ENCODE peak calls at places on chromosome 15, in eight cellular contexts. K is C1 segment of cervical spinal cord; Z is mucosa of gallbladder; Q is ovary; F is activated naive CD4-positive, alpha-beta T cell treated with anti-CD3 and anti-CD28 coated beads, Interleukin-2, amount 50 U/mL, for 16 hours; O is GM03348; U is EL; G is AG20443. A is an unnamed sample.

GRCh38 chr15:76065267-76065666 is 5.5 kb downstream of the TMEM266 start:
- DNase-seq in G (no peak), Z (no peak), U (no peak), O (no peak), Q (no peak), F (no peak), K (peak; percentile 26), A (no peak)

GRCh38 chr15:72579814-72580213 is 74.7 kb upstream of the GOLGA6B start:
- DNase-seq in O (no peak), Q (no peak), G (no peak), U (no peak), F (no peak), Z (no peak), K (no peak), A (no peak)

GRCh38 chr15:101523560-101523940 is 34.0 kb upstream of the PCSK6 start:
- DNase-seq in G (peak; percentile 7), U (no peak), F (no peak), K (peak; percentile 13), O (no peak), Z (peak; percentile 3), Q (no peak), A (no peak)

GRCh38 chr15:78938608-78939488 is 6.0 kb downstream of the CTSH start:
- DNase-seq in Q (no peak), F (no peak), Z (no peak), U (no peak), G (no peak), O (no peak), K (no peak), A (no peak)

GRCh38 chr15:79007066-79007465 is 62.2 kb upstream of the CTSH start:
- DNase-seq in O (peak; percentile 79), Z (no peak), Q (no peak), G (peak; percentile 60), U (no peak), F (no peak), K (no peak), A (no peak)

GRCh38 chr15:70494861-70495571 is 268.3 kb downstream of the UACA start:
- DNase-seq in F (peak; percentile 45), U (peak; percentile 98), Z (no peak), G (peak; percentile 83), O (peak; percentile 81), Q (no peak), K (no peak), A (peak; percentile 89)

GRCh38 chr15:29043731-29044485 is 158.1 kb downstream of the APBA2 start:
- DNase-seq in Z (no peak), K (no peak), O (no peak), G (no peak), U (peak; percentile 70), Q (no peak), F (no peak), A (no peak)

GRCh38 chr15:99095626-99096025 is 9.3 kb upstream of the SYNM start:
- DNase-seq in K (no peak), U (no peak), G (no peak), O (no peak), F (no peak), Q (no peak), Z (no peak), A (no peak)

GRCh38 chr15:78761891-78762385 is 49.3 kb downstream of the ADAMTS7 start:
- DNase-seq in G (no peak), K (no peak), F (no peak), O (no peak), Z (no peak), Q (no peak), U (no peak), A (no peak)

GRCh38 chr15:74397239-74398068 is 30.0 kb upstream of the CYP11A1 start:
- DNase-seq in K (no peak), Q (no peak), Z (no peak), O (no peak), U (no peak), F (no peak), G (no peak), A (no peak)

GRCh38 chr15:84725001-84725491 is 9.1 kb upstream of the SEC11A start:
- DNase-seq in G (peak; percentile 63), F (no peak), U (peak; percentile 44), O (peak; percentile 70), Z (no peak), Q (no peak), K (no peak), A (peak; percentile 40)

GRCh38 chr15:77454265-77454664 is 33.6 kb downstream of the HMG20A start:
- DNase-seq in O (no peak), F (no peak), Q (no peak), K (no peak), U (no peak), Z (no peak), G (no peak), A (no peak)

GRCh38 chr15:48963524-48964113 is at the start of gene SHC4:
- DNase-seq in K (peak; percentile 78), Q (peak; percentile 62), G (peak; percentile 75), O (peak; percentile 74), F (no peak), Z (peak; percentile 61), U (peak; percentile 86), A (peak; percentile 77)

GRCh38 chr15:38555686-38556334 is 8.8 kb downstream of the RASGRP1 start:
- DNase-seq in F (peak; percentile 19), G (peak; percentile 43), K (peak; percentile 57), U (peak; percentile 87), Q (no peak), O (peak; percentile 55), Z (no peak), A (peak; percentile 43)

GRCh38 chr15:71747128-71748083 is 62.9 kb upstream of the NR2E3 start:
- DNase-seq in U (peak; percentile 92), G (peak; percentile 64), F (no peak), Q (no peak), O (peak; percentile 52), K (no peak), Z (no peak), A (peak; percentile 49)

GRCh38 chr15:47548189-47548588 is 169.1 kb upstream of the SEMA6D start:
- DNase-seq in Z (no peak), O (no peak), Q (no peak), K (no peak), G (no peak), U (no peak), F (no peak), A (no peak)

GRCh38 chr15:83697716-83698115 is 43.8 kb downstream of the ADAMTSL3 start:
- DNase-seq in U (no peak), G (no peak), Q (no peak), O (no peak), Z (no peak), K (no peak), F (no peak), A (no peak)

GRCh38 chr15:52042051-52042851 is 23.2 kb downstream of the MAPK6 start:
- DNase-seq in Z (no peak), F (no peak), O (no peak), K (no peak), U (no peak), Q (no peak), G (no peak), A (no peak)

GRCh38 chr15:22893881-22894280 is 55.4 kb downstream of the NIPA2 start:
- DNase-seq in O (no peak), Z (no peak), U (no peak), G (no peak), F (no peak), Q (no peak), K (no peak), A (no peak)

GRCh38 chr15:48865387-48866079 is 12.4 kb upstream of the EID1 start:
- DNase-seq in U (peak; percentile 48), Z (no peak), K (no peak), O (peak; percentile 15), Q (no peak), F (no peak), G (peak; percentile 33), A (no peak)

GRCh38 chr15:78739996-78740903 is 71.0 kb downstream of the ADAMTS7 start:
- DNase-seq in Z (peak; percentile 51), U (peak; percentile 59), Q (no peak), G (peak; percentile 17), F (peak; percentile 61), K (no peak), O (no peak), A (no peak)

GRCh38 chr15:87816811-87817210 is 439.7 kb downstream of the NTRK3 start:
- DNase-seq in Q (no peak), F (no peak), Z (no peak), G (peak; percentile 84), K (no peak), O (peak; percentile 84), U (peak; percentile 97), A (peak; percentile 89)

GRCh38 chr15:25882466-25882865 is 19.3 kb upstream of the ATP10A start:
- DNase-seq in K (no peak), Q (no peak), Z (no peak), F (no peak), G (no peak), U (no peak), O (no peak), A (no peak)

GRCh38 chr15:25182098-25182478 is 227.3 kb downstream of the SNRPN start:
- DNase-seq in Q (peak; percentile 1), Z (no peak), U (no peak), F (peak; percentile 3), O (no peak), G (no peak), K (no peak), A (no peak)

GRCh38 chr15:60708684-60709083 is 229.7 kb upstream of the ICE2 start:
- DNase-seq in U (no peak), K (no peak), O (peak; percentile 16), Q (no peak), G (peak; percentile 12), F (no peak), Z (no peak), A (peak; percentile 8)

GRCh38 chr15:97759363-97759762 is 201.1 kb upstream of the ARRDC4 start:
- DNase-seq in Q (no peak), O (no peak), F (no peak), K (no peak), G (no peak), U (peak; percentile 14), Z (no peak), A (no peak)

GRCh38 chr15:29682781-29683180 is 139.5 kb downstream of the TJP1 start:
- DNase-seq in Q (no peak), O (no peak), F (no peak), Z (no peak), U (no peak), K (no peak), G (no peak), A (no peak)

GRCh38 chr15:78182336-78182700 is 33.2 kb downstream of the IDH3A start:
- DNase-seq in G (no peak), U (no peak), Z (no peak), O (no peak), K (no peak), Q (no peak), F (no peak), A (no peak)

GRCh38 chr15:99015677-99016568 is 8.3 kb upstream of the PGPEP1L start:
- DNase-seq in F (no peak), G (no peak), O (no peak), Q (no peak), Z (no peak), U (no peak), K (no peak), A (no peak)

GRCh38 chr15:32641517-32642059 is at the start of gene SCG5:
- DNase-seq in U (no peak), Q (no peak), Z (no peak), G (no peak), F (no peak), K (peak; percentile 91), O (no peak), A (no peak)

GRCh38 chr15:40787991-40788390 is 18.2 kb downstream of the C15orf62 start:
- DNase-seq in O (no peak), F (no peak), K (no peak), Z (no peak), Q (no peak), U (no peak), G (no peak), A (no peak)

GRCh38 chr15:48897144-48897814 is 19.3 kb downstream of the EID1 start:
- DNase-seq in U (peak; percentile 66), F (no peak), K (no peak), G (peak; percentile 64), O (peak; percentile 65), Z (no peak), Q (no peak), A (peak; percentile 62)

GRCh38 chr15:71653986-71654713 is 156.2 kb upstream of the NR2E3 start:
- DNase-seq in O (no peak), G (no peak), U (no peak), Z (no peak), Q (no peak), K (no peak), F (no peak), A (no peak)

GRCh38 chr15:87609474-87609873 is 647.1 kb downstream of the NTRK3 start:
- DNase-seq in Q (no peak), K (no peak), Z (no peak), G (peak; percentile 78), U (peak; percentile 85), F (no peak), O (peak; percentile 86), A (peak; percentile 90)

A was measured in AG08395.